ENCODE peak calls at places on chromosomes 7 and 10, in ten cellular contexts. One of them, this sample, is unnamed.

GRCh38 chr10:71773221-71773971 is at the start of gene VSIR:
- DNase-seq in fibroblast of mammary gland: peak
- DNase-seq in cardiac muscle cell: peak
- DNase-seq in astrocyte of the spinal cord: peak
- DNase-seq in B cell: peak
- DNase-seq in activated B cell treated with CpG ODN at 0.5 μM for 24 hours: peak
- DNase-seq in progenitor cell of endocrine pancreas: peak
- DNase-seq in neural crest cell: peak
- DNase-seq in OCI-LY7: peak
- DNase-seq in HFFc6: peak
- DNase-seq in this sample: peak

GRCh38 chr10:103783686-103784085 is 71.7 kb downstream of the SH3PXD2A start:
- DNase-seq in activated B cell treated with CpG ODN at 0.5 μM for 24 hours: no peak
- DNase-seq in cardiac muscle cell: no peak
- DNase-seq in B cell: no peak
- DNase-seq in neural crest cell: no peak
- DNase-seq in progenitor cell of endocrine pancreas: no peak
- DNase-seq in astrocyte of the spinal cord: no peak
- DNase-seq in HFFc6: no peak
- DNase-seq in OCI-LY7: no peak
- DNase-seq in fibroblast of mammary gland: peak
- DNase-seq in this sample: no peak

GRCh38 chr7:7696458-7697119 is 21.8 kb downstream of the RPA3 start:
- DNase-seq in neural crest cell: no peak
- DNase-seq in B cell: no peak
- DNase-seq in progenitor cell of endocrine pancreas: no peak
- DNase-seq in fibroblast of mammary gland: peak
- DNase-seq in HFFc6: peak
- DNase-seq in activated B cell treated with CpG ODN at 0.5 μM for 24 hours: no peak
- DNase-seq in astrocyte of the spinal cord: peak
- DNase-seq in OCI-LY7: no peak
- DNase-seq in cardiac muscle cell: no peak
- DNase-seq in this sample: no peak

GRCh38 chr7:27418544-27418943 is 175.9 kb downstream of the EVX1 start:
- DNase-seq in neural crest cell: no peak
- DNase-seq in HFFc6: no peak
- DNase-seq in progenitor cell of endocrine pancreas: no peak
- DNase-seq in OCI-LY7: no peak
- DNase-seq in astrocyte of the spinal cord: no peak
- DNase-seq in cardiac muscle cell: no peak
- DNase-seq in B cell: no peak
- DNase-seq in fibroblast of mammary gland: no peak
- DNase-seq in activated B cell treated with CpG ODN at 0.5 μM for 24 hours: no peak
- DNase-seq in this sample: no peak

GRCh38 chr7:13778967-13779366 is 210.5 kb downstream of the ETV1 start:
- DNase-seq in HFFc6: peak
- DNase-seq in B cell: no peak
- DNase-seq in progenitor cell of endocrine pancreas: no peak
- DNase-seq in neural crest cell: no peak
- DNase-seq in OCI-LY7: no peak
- DNase-seq in activated B cell treated with CpG ODN at 0.5 μM for 24 hours: no peak
- DNase-seq in astrocyte of the spinal cord: peak
- DNase-seq in fibroblast of mammary gland: peak
- DNase-seq in cardiac muscle cell: no peak
- DNase-seq in this sample: no peak

GRCh38 chr10:11528286-11528685 is 83.2 kb downstream of the USP6NL start:
- DNase-seq in neural crest cell: no peak
- DNase-seq in B cell: no peak
- DNase-seq in progenitor cell of endocrine pancreas: no peak
- DNase-seq in fibroblast of mammary gland: no peak
- DNase-seq in OCI-LY7: no peak
- DNase-seq in astrocyte of the spinal cord: peak
- DNase-seq in HFFc6: no peak
- DNase-seq in activated B cell treated with CpG ODN at 0.5 μM for 24 hours: no peak
- DNase-seq in cardiac muscle cell: no peak
- DNase-seq in this sample: no peak

GRCh38 chr7:158910254-158911053 is 54.1 kb downstream of the DYNC2I1 start:
- DNase-seq in activated B cell treated with CpG ODN at 0.5 μM for 24 hours: no peak
- DNase-seq in progenitor cell of endocrine pancreas: no peak
- DNase-seq in OCI-LY7: no peak
- DNase-seq in B cell: no peak
- DNase-seq in cardiac muscle cell: no peak
- DNase-seq in fibroblast of mammary gland: peak
- DNase-seq in HFFc6: no peak
- DNase-seq in astrocyte of the spinal cord: no peak
- DNase-seq in neural crest cell: no peak
- DNase-seq in this sample: no peak

GRCh38 chr10:122688293-122688989 is 11.2 kb downstream of the C10orf120 start:
- DNase-seq in fibroblast of mammary gland: peak
- DNase-seq in activated B cell treated with CpG ODN at 0.5 μM for 24 hours: no peak
- DNase-seq in progenitor cell of endocrine pancreas: no peak
- DNase-seq in cardiac muscle cell: peak
- DNase-seq in OCI-LY7: no peak
- DNase-seq in B cell: no peak
- DNase-seq in astrocyte of the spinal cord: no peak
- DNase-seq in neural crest cell: no peak
- DNase-seq in HFFc6: no peak
- DNase-seq in this sample: no peak

GRCh38 chr7:83148776-83149175 is 13.9 kb downstream of the PCLO start:
- DNase-seq in HFFc6: no peak
- DNase-seq in astrocyte of the spinal cord: peak
- DNase-seq in OCI-LY7: no peak
- DNase-seq in neural crest cell: no peak
- DNase-seq in cardiac muscle cell: no peak
- DNase-seq in B cell: no peak
- DNase-seq in fibroblast of mammary gland: peak
- DNase-seq in activated B cell treated with CpG ODN at 0.5 μM for 24 hours: no peak
- DNase-seq in progenitor cell of endocrine pancreas: no peak
- DNase-seq in this sample: no peak

GRCh38 chr7:30782690-30783089 is 11.5 kb downstream of the MINDY4 start:
- DNase-seq in progenitor cell of endocrine pancreas: no peak
- DNase-seq in OCI-LY7: no peak
- DNase-seq in B cell: no peak
- DNase-seq in fibroblast of mammary gland: no peak
- DNase-seq in neural crest cell: no peak
- DNase-seq in astrocyte of the spinal cord: no peak
- DNase-seq in cardiac muscle cell: no peak
- DNase-seq in activated B cell treated with CpG ODN at 0.5 μM for 24 hours: no peak
- DNase-seq in HFFc6: no peak
- DNase-seq in this sample: no peak

GRCh38 chr7:21981524-21981923 is 35.8 kb upstream of the CDCA7L start:
- DNase-seq in astrocyte of the spinal cord: no peak
- DNase-seq in fibroblast of mammary gland: no peak
- DNase-seq in activated B cell treated with CpG ODN at 0.5 μM for 24 hours: no peak
- DNase-seq in HFFc6: no peak
- DNase-seq in B cell: no peak
- DNase-seq in neural crest cell: no peak
- DNase-seq in cardiac muscle cell: no peak
- DNase-seq in progenitor cell of endocrine pancreas: no peak
- DNase-seq in OCI-LY7: no peak
- DNase-seq in this sample: no peak
- TF ChIP-seq CTCF in astrocyte of the spinal cord: no peak
- TF ChIP-seq CTCF in fibroblast of mammary gland: no peak
- TF ChIP-seq CTCF in activated B cell treated with CpG ODN at 0.5 μM for 24 hours: no peak
- TF ChIP-seq CTCF in HFFc6: no peak
- TF ChIP-seq CTCF in B cell: no peak
- TF ChIP-seq CTCF in neural crest cell: no peak
- TF ChIP-seq CTCF in cardiac muscle cell: no peak
- TF ChIP-seq CTCF in progenitor cell of endocrine pancreas: no peak
- TF ChIP-seq CTCF in OCI-LY7: peak
- TF ChIP-seq CTCF in this sample: no peak

GRCh38 chr10:14758994-14759664 is 15.6 kb downstream of the FAM107B start:
- DNase-seq in fibroblast of mammary gland: no peak
- DNase-seq in B cell: no peak
- DNase-seq in OCI-LY7: peak
- DNase-seq in astrocyte of the spinal cord: no peak
- DNase-seq in progenitor cell of endocrine pancreas: no peak
- DNase-seq in cardiac muscle cell: no peak
- DNase-seq in neural crest cell: no peak
- DNase-seq in HFFc6: no peak
- DNase-seq in activated B cell treated with CpG ODN at 0.5 μM for 24 hours: no peak
- DNase-seq in this sample: no peak
- TF ChIP-seq CTCF in fibroblast of mammary gland: no peak
- TF ChIP-seq CTCF in B cell: no peak
- TF ChIP-seq CTCF in OCI-LY7: peak
- TF ChIP-seq CTCF in astrocyte of the spinal cord: no peak
- TF ChIP-seq CTCF in progenitor cell of endocrine pancreas: no peak
- TF ChIP-seq CTCF in cardiac muscle cell: peak
- TF ChIP-seq CTCF in neural crest cell: no peak
- TF ChIP-seq CTCF in HFFc6: peak
- TF ChIP-seq CTCF in activated B cell treated with CpG ODN at 0.5 μM for 24 hours: no peak
- TF ChIP-seq CTCF in this sample: no peak

GRCh38 chr10:125060851-125061556 is 99.4 kb downstream of the CTBP2 start:
- DNase-seq in astrocyte of the spinal cord: peak
- DNase-seq in OCI-LY7: peak
- DNase-seq in activated B cell treated with CpG ODN at 0.5 μM for 24 hours: no peak
- DNase-seq in progenitor cell of endocrine pancreas: peak
- DNase-seq in cardiac muscle cell: peak
- DNase-seq in neural crest cell: peak
- DNase-seq in B cell: no peak
- DNase-seq in fibroblast of mammary gland: peak
- DNase-seq in HFFc6: peak
- DNase-seq in this sample: peak
- TF ChIP-seq CTCF in astrocyte of the spinal cord: peak
- TF ChIP-seq CTCF in OCI-LY7: peak
- TF ChIP-seq CTCF in activated B cell treated with CpG ODN at 0.5 μM for 24 hours: no peak
- TF ChIP-seq CTCF in progenitor cell of endocrine pancreas: peak
- TF ChIP-seq CTCF in cardiac muscle cell: peak
- TF ChIP-seq CTCF in neural crest cell: peak
- TF ChIP-seq CTCF in B cell: peak
- TF ChIP-seq CTCF in fibroblast of mammary gland: peak
- TF ChIP-seq CTCF in HFFc6: peak
- TF ChIP-seq CTCF in this sample: peak

GRCh38 chr10:79266543-79267312 is 80.5 kb upstream of the PPIF start:
- DNase-seq in HFFc6: peak
- DNase-seq in cardiac muscle cell: no peak
- DNase-seq in neural crest cell: no peak
- DNase-seq in fibroblast of mammary gland: peak
- DNase-seq in OCI-LY7: peak
- DNase-seq in progenitor cell of endocrine pancreas: no peak
- DNase-seq in activated B cell treated with CpG ODN at 0.5 μM for 24 hours: peak
- DNase-seq in astrocyte of the spinal cord: peak
- DNase-seq in B cell: no peak
- DNase-seq in this sample: no peak

GRCh38 chr10:79268717-79269116 is 78.6 kb upstream of the PPIF start:
- DNase-seq in activated B cell treated with CpG ODN at 0.5 μM for 24 hours: no peak
- DNase-seq in astrocyte of the spinal cord: no peak
- DNase-seq in progenitor cell of endocrine pancreas: no peak
- DNase-seq in HFFc6: no peak
- DNase-seq in B cell: no peak
- DNase-seq in OCI-LY7: no peak
- DNase-seq in fibroblast of mammary gland: peak
- DNase-seq in cardiac muscle cell: no peak
- DNase-seq in neural crest cell: no peak
- DNase-seq in this sample: no peak

GRCh38 chr10:79268100-79268670 is 79.1 kb upstream of the PPIF start:
- DNase-seq in astrocyte of the spinal cord: peak
- DNase-seq in activated B cell treated with CpG ODN at 0.5 μM for 24 hours: no peak
- DNase-seq in HFFc6: peak
- DNase-seq in B cell: no peak
- DNase-seq in OCI-LY7: no peak
- DNase-seq in neural crest cell: no peak
- DNase-seq in cardiac muscle cell: no peak
- DNase-seq in progenitor cell of endocrine pancreas: no peak
- DNase-seq in fibroblast of mammary gland: peak
- DNase-seq in this sample: no peak

GRCh38 chr10:79266092-79266491 is 81.2 kb upstream of the PPIF start:
- DNase-seq in cardiac muscle cell: no peak
- DNase-seq in B cell: peak
- DNase-seq in OCI-LY7: no peak
- DNase-seq in activated B cell treated with CpG ODN at 0.5 μM for 24 hours: peak
- DNase-seq in progenitor cell of endocrine pancreas: no peak
- DNase-seq in fibroblast of mammary gland: peak
- DNase-seq in neural crest cell: no peak
- DNase-seq in astrocyte of the spinal cord: peak
- DNase-seq in HFFc6: no peak
- DNase-seq in this sample: no peak

DNA sequence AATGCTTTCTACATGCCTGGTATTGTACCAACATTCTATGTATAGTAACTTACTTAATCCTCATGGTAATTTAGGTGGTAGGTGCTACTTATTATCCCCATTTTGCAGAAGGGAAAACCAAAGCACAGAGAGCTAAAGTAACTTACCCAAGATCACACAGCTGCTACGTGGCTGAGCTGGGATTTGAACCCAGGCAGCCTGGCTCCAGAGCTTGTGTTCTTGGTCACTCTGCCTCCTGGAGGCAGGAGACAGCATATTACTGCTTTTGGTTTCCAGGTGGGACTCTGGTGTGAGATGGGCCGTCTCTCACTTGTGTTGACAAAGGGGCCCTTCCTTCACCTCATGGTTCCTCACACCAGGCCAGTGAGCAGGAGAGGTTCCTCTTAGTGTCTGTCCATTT is 79.8 kb upstream of the PPIF start:
- DNase-seq in neural crest cell: no peak
- DNase-seq in astrocyte of the spinal cord: no peak
- DNase-seq in progenitor cell of endocrine pancreas: no peak
- DNase-seq in activated B cell treated with CpG ODN at 0.5 μM for 24 hours: no peak
- DNase-seq in cardiac muscle cell: no peak
- DNase-seq in HFFc6: no peak
- DNase-seq in B cell: no peak
- DNase-seq in OCI-LY7: no peak
- DNase-seq in fibroblast of mammary gland: no peak
- DNase-seq in this sample: no peak
- TF ChIP-seq CTCF in neural crest cell: no peak
- TF ChIP-seq CTCF in astrocyte of the spinal cord: no peak
- TF ChIP-seq CTCF in progenitor cell of endocrine pancreas: no peak
- TF ChIP-seq CTCF in activated B cell treated with CpG ODN at 0.5 μM for 24 hours: no peak
- TF ChIP-seq CTCF in cardiac muscle cell: no peak
- TF ChIP-seq CTCF in HFFc6: peak
- TF ChIP-seq CTCF in B cell: peak
- TF ChIP-seq CTCF in OCI-LY7: peak
- TF ChIP-seq CTCF in fibroblast of mammary gland: no peak
- TF ChIP-seq CTCF in this sample: no peak

This sample was measured in CD4-positive, alpha-beta T cell.